ENCODE peak calls at places on chromosomes 11 and 22, in seven cellular contexts. S, G, Q, N, B, E and L are unnamed samples.

GRCh38 chr11:127844843-127845242 is 742.5 kb downstream of the ETS1 start:
- DNase-seq in E (no peak), N (no peak), Q (no peak), G (no peak), B (no peak), S (no peak), L (no peak)

GRCh38 chr11:37946155-37946766 is 1348.2 kb upstream of the RAG2 start:
- DNase-seq in B (no peak), Q (no peak), G (no peak), E (no peak), N (peak; percentile 54), S (no peak), L (peak; percentile 4)

GRCh38 chr22:38554281-38554680 is 15.7 kb downstream of the DMC1 start:
- DNase-seq in B (no peak), G (no peak), Q (no peak), S (no peak), N (no peak), E (no peak), L (no peak)

GRCh38 chr11:17538731-17539130 is 5.5 kb downstream of the USH1C start:
- DNase-seq in E (no peak), N (no peak), B (no peak), S (no peak), Q (no peak), G (no peak), L (no peak)

GRCh38 chr11:130124096-130124495 is 35.5 kb upstream of the ST14 start:
- DNase-seq in Q (peak; percentile 55), G (peak; percentile 90), B (peak; percentile 45), N (peak; percentile 96), S (peak; percentile 65), E (peak; percentile 87), L (no peak)

GRCh38 chr22:39593061-39593930 is 22.7 kb downstream of the CACNA1I start:
- DNase-seq in N (no peak), G (no peak), B (no peak), Q (no peak), S (no peak), E (no peak), L (no peak)

GRCh38 chr11:132158091-132158490 is 787.7 kb downstream of the NTM start:
- DNase-seq in S (no peak), E (no peak), Q (no peak), G (no peak), N (peak; percentile 50), B (no peak), L (peak; percentile 69)

GRCh38 chr11:81359476-81359875 is 1374.2 kb downstream of the FAM181B start:
- DNase-seq in G (no peak), S (no peak), E (no peak), B (no peak), Q (no peak), N (peak; percentile 13), L (no peak)

GRCh38 chr11:33861911-33862310 is 30.0 kb downstream of the LMO2 start:
- DNase-seq in G (no peak), S (no peak), E (no peak), B (no peak), N (no peak), Q (no peak), L (no peak)

GRCh38 chr22:26316732-26317131 is 112.3 kb upstream of the ASPHD2 start:
- DNase-seq in G (no peak), N (no peak), Q (no peak), B (no peak), S (no peak), E (no peak), L (no peak)

GRCh38 chr11:63023415-63023814 is 7.8 kb upstream of the SLC22A8 start:
- DNase-seq in G (no peak), N (no peak), E (no peak), S (no peak), B (no peak), Q (no peak), L (no peak)

GRCh38 chr11:128294685-128295079 is 292.7 kb downstream of the ETS1 start:
- DNase-seq in E (no peak), S (no peak), Q (no peak), B (no peak), G (no peak), N (peak; percentile 45), L (no peak)

GRCh38 chr11:118263694-118264567 is at the start of gene MPZL2:
- DNase-seq in G (peak; percentile 83), N (peak; percentile 95), S (peak; percentile 20), B (no peak), Q (no peak), E (no peak), L (peak; percentile 38)

GRCh38 chr11:47523491-47524199 is 29.3 kb downstream of the CELF1 start:
- DNase-seq in N (peak; percentile 74), Q (peak; percentile 24), E (peak; percentile 59), S (no peak), G (no peak), B (peak; percentile 40), L (peak; percentile 39)

GRCh38 chr11:64250875-64251721 is at the start of gene PLCB3:
- DNase-seq in Q (no peak), E (no peak), S (peak; percentile 52), G (peak; percentile 82), B (peak; percentile 70), N (peak; percentile 74), L (peak; percentile 99)

GRCh38 chr11:29707924-29708323 is 308.9 kb downstream of the KCNA4 start:
- DNase-seq in B (no peak), G (no peak), S (no peak), N (no peak), Q (no peak), E (no peak), L (no peak)

GRCh38 chr11:70270877-70271634 is 566 bp downstream of the PPFIA1 start:
- DNase-seq in S (peak; percentile 28), N (peak; percentile 47), G (peak; percentile 81), B (peak; percentile 31), Q (no peak), E (no peak), L (peak; percentile 89)

GRCh38 chr11:88193278-88193677 is 18.0 kb upstream of the RAB38 start:
- DNase-seq in Q (no peak), S (no peak), G (no peak), N (no peak), B (no peak), E (no peak), L (no peak)

DNA sequence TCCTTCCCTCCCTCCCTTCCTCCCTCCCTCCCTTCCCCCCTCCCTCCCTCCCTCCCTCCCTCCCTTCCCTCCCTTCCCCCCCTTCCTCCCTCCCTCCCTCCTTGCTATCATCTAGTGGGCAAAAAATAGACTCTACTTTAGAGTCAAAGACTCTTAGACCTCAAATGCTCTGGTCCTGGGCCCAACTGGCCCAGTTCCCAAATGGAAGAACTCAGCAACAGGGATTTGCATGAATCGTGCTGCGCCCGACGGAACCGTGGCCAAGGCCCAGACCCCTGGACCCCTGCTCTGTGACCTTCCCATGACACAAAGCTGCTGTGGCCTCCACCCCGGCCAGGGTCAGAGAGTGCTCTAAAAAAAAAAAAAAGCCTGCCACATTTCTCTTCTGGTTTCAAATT is 97.4 kb downstream of the WNT7B start:
- DNase-seq in Q (no peak), B (peak; percentile 13), N (no peak), E (no peak), S (peak; percentile 64), G (peak; percentile 30), L (peak; percentile 31)
- H3K27me3 ChIP-seq in Q (no peaks in the 10 kb centered on the region), B (no peaks in the 10 kb centered on the region), N (no peaks in the 10 kb centered on the region), E (no peaks in the 10 kb centered on the region), S (peaks cover 77% of the 10 kb centered on the region), G (peaks cover 50% of the 10 kb centered on the region), L (peaks cover 2% of the 10 kb centered on the region)

DNA sequence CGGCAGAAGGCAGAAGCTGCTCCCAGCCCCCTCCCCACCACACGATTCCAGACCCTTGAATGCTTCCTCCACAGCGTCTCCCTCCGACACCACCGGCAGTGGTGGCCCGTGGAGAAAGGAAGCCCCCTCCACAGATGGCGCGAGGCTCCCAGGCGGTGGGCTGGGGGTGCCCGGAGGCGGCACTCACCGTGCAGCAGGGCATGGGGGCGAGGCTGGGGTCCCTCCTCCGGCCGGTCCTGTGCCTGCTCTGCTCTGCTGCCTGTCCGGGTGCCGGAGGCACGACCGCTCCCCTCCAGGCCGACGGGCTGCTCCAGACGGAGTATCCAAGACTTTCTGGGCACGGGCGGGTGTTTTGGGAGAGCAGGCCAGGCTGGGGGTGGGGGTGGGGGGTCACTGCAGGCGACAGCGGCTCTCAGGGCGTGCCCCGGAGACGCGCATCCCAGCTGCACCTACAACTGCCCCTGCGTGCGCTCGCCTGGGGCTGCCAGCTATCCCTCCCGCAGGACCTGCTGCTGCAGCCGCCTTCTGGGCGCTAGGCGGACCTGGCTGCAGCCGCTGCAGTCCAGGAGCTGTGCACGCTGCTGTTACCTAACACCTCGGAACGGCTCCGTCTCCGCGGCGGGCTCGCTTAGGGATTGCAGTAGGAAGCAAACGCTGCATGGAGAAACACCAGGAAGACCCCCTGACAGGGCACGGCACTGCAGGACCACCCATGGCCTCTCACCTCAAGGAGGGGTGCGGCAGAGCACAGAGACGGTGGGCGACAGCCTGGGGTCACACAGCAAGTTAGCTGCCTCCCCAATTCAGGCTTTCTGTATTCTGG is 15.2 kb downstream of the MRGPRG start:
- DNase-seq in G (peak; percentile 60), E (no peak), N (peak; percentile 45), B (no peak), Q (no peak), S (peak; percentile 13), L (peak; percentile 89)
- H3K4me3 ChIP-seq in G (no peak overlapping the region), E (peak overlapping the region; percentile 9), N (no peak overlapping the region), B (no peak overlapping the region), Q (no peak overlapping the region), S (peak overlapping the region; percentile 29), L (peak overlapping the region; percentile 41)

DNA sequence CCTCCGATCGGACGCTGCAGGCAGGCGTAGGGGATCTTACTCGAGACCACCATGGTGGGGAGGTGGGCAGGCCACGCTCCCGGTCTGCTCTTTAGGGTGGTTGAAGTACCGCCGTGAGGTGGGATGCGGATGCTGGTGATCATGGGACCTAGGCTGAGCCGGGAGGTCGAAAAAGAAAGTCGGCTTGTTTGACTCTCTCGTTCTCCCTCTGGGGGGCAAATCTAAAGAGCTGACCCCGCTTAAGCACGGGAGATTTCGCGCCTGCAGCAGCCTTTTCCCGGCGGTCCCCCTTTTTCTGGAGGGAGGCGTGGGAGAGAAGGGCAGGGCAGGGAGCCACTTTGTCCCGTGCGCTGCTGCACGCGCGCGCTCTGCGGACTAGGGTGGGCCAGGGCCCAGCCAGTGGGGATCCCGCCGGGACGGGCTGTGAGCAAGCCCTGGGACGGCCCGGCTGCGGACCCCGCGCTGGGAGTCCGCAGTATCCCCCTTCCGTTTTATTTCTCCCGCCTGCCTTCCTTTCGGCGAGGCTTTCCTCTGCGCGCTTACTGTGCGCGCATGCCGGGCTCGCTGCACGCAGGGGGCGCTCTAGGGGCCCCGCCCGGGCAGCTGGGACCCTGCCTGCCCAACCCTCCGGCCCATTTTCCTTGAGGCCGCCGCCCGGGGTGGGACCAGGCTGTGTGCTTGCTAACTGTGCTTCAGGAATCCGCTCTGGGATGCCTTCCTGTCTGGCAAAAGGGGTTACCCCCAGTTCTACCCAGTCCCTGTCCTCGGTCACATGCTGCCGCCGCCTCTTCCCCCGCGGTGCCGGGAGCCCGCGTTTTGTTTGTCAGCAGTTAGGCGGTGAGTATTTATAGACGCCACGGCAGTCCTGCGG is 81.0 kb downstream of the PRR5L start:
- DNase-seq in G (peak; percentile 74), N (no peak), S (peak; percentile 52), Q (no peak), E (no peak), B (peak; percentile 31), L (peak; percentile 92)
- H3K27me3 ChIP-seq in G (peaks cover 11% of the 10 kb centered on the region), N (no peaks in the 10 kb centered on the region), S (peaks cover 79% of the 10 kb centered on the region), Q (no peaks in the 10 kb centered on the region), E (no peaks in the 10 kb centered on the region), B (no peaks in the 10 kb centered on the region), L (peaks cover 37% of the 10 kb centered on the region)

DNA sequence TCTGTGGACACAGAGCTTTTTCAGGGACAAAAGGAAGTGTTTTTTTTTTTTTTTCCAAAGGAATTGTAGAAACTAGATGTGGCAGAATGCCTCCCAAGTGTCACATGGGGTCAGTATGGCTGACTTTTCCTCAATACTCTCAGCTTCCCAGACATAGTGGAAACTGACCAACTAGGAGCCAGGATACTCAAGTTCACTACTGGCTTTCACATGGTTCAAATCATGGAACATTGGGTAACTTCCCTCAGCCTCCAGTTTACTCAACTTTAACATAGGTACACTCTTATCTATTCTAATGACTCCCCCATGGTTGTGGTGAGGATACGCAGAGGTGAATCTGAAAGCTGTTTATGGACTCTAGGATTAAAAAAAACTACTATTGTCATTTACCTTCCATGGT is 1.4 kb downstream of the SLC5A1 start:
- DNase-seq in E (no peak), N (no peak), S (no peak), G (no peak), B (no peak), Q (no peak), L (no peak)
- H3K4me3 ChIP-seq in E (no peak overlapping the region), N (no peak overlapping the region), S (no peak overlapping the region), G (no peak overlapping the region), B (no peak overlapping the region), Q (no peak overlapping the region), L (no peak overlapping the region)